ENCODE peak calls at places on chromosome 18, in six cellular contexts. One of them, this sample, is unnamed.

GRCh38 chr18:76476665-76477561 is 18.1 kb downstream of the ZNF516 start:
- DNase-seq in A549: peak
- DNase-seq in endothelial cell of umbilical vein: peak
- DNase-seq in H1: no peak
- DNase-seq in K562: no peak
- DNase-seq in HepG2: peak
- DNase-seq in this sample: no peak

GRCh38 chr18:10057808-10058791 is 144.3 kb downstream of the VAPA start:
- DNase-seq in A549: no peak
- DNase-seq in endothelial cell of umbilical vein: peak
- DNase-seq in H1: no peak
- DNase-seq in K562: no peak
- DNase-seq in HepG2: no peak
- DNase-seq in this sample: no peak

GRCh38 chr18:62537946-62538345 is 15.1 kb downstream of the ZCCHC2 start:
- DNase-seq in A549: no peak
- DNase-seq in endothelial cell of umbilical vein: no peak
- DNase-seq in H1: no peak
- DNase-seq in K562: no peak
- DNase-seq in HepG2: no peak
- DNase-seq in this sample: no peak

GRCh38 chr18:24212939-24213338 is 74.1 kb downstream of the CABYR start:
- DNase-seq in A549: no peak
- DNase-seq in endothelial cell of umbilical vein: peak
- DNase-seq in H1: no peak
- DNase-seq in K562: no peak
- DNase-seq in HepG2: peak
- DNase-seq in this sample: no peak

GRCh38 chr18:36186461-36187137 is 698 bp upstream of the MOCOS start:
- DNase-seq in A549: no peak
- DNase-seq in endothelial cell of umbilical vein: no peak
- DNase-seq in H1: peak
- DNase-seq in K562: peak
- DNase-seq in HepG2: peak
- DNase-seq in this sample: peak

GRCh38 chr18:77088977-77089795 is 43.4 kb downstream of the MBP start:
- DNase-seq in A549: no peak
- DNase-seq in endothelial cell of umbilical vein: no peak
- DNase-seq in H1: no peak
- DNase-seq in K562: no peak
- DNase-seq in HepG2: no peak
- DNase-seq in this sample: peak

GRCh38 chr18:37637451-37637850 is 71.9 kb upstream of the CELF4 start:
- DNase-seq in A549: no peak
- DNase-seq in endothelial cell of umbilical vein: no peak
- DNase-seq in H1: no peak
- DNase-seq in K562: no peak
- DNase-seq in HepG2: no peak
- DNase-seq in this sample: no peak

GRCh38 chr18:10456718-10457499 is 2.5 kb downstream of the APCDD1 start:
- DNase-seq in A549: no peak
- DNase-seq in endothelial cell of umbilical vein: no peak
- DNase-seq in H1: no peak
- DNase-seq in K562: no peak
- DNase-seq in HepG2: no peak
- DNase-seq in this sample: no peak

GRCh38 chr18:65035701-65036100 is 715.1 kb upstream of the CDH7 start:
- DNase-seq in A549: no peak
- DNase-seq in endothelial cell of umbilical vein: no peak
- DNase-seq in H1: no peak
- DNase-seq in K562: no peak
- DNase-seq in HepG2: no peak
- DNase-seq in this sample: no peak

GRCh38 chr18:63823516-63824219 is 48.5 kb downstream of the SERPINB7 start:
- DNase-seq in A549: no peak
- DNase-seq in endothelial cell of umbilical vein: peak
- DNase-seq in H1: peak
- DNase-seq in K562: peak
- DNase-seq in HepG2: peak
- DNase-seq in this sample: peak

GRCh38 chr18:22311301-22311700 is 106.4 kb downstream of the CTAGE1 start:
- DNase-seq in A549: no peak
- DNase-seq in endothelial cell of umbilical vein: peak
- DNase-seq in H1: no peak
- DNase-seq in K562: no peak
- DNase-seq in HepG2: no peak
- DNase-seq in this sample: no peak

GRCh38 chr18:31102020-31102684 is at the start of gene DSC2:
- DNase-seq in A549: no peak
- DNase-seq in endothelial cell of umbilical vein: no peak
- DNase-seq in H1: peak
- DNase-seq in K562: peak
- DNase-seq in HepG2: peak
- DNase-seq in this sample: peak

GRCh38 chr18:5970032-5970431 is 74.7 kb upstream of the TMEM200C start:
- DNase-seq in A549: no peak
- DNase-seq in endothelial cell of umbilical vein: no peak
- DNase-seq in H1: peak
- DNase-seq in K562: no peak
- DNase-seq in HepG2: peak
- DNase-seq in this sample: no peak

GRCh38 chr18:21853972-21854563 is 113.5 kb downstream of the MIB1 start:
- DNase-seq in A549: no peak
- DNase-seq in endothelial cell of umbilical vein: no peak
- DNase-seq in H1: no peak
- DNase-seq in K562: no peak
- DNase-seq in HepG2: peak
- DNase-seq in this sample: no peak

GRCh38 chr18:69400976-69401474 is 337 bp downstream of the DOK6 start:
- DNase-seq in A549: peak
- DNase-seq in endothelial cell of umbilical vein: peak
- DNase-seq in H1: peak
- DNase-seq in K562: no peak
- DNase-seq in HepG2: no peak
- DNase-seq in this sample: peak

GRCh38 chr18:32848836-32849235 is 76.0 kb upstream of the KLHL14 start:
- DNase-seq in A549: no peak
- DNase-seq in endothelial cell of umbilical vein: no peak
- DNase-seq in H1: no peak
- DNase-seq in K562: no peak
- DNase-seq in HepG2: no peak
- DNase-seq in this sample: no peak

GRCh38 chr18:10213526-10213925 is 240.9 kb upstream of the APCDD1 start:
- DNase-seq in A549: no peak
- DNase-seq in endothelial cell of umbilical vein: peak
- DNase-seq in H1: no peak
- DNase-seq in K562: no peak
- DNase-seq in HepG2: no peak
- DNase-seq in this sample: no peak

GRCh38 chr18:21463718-21464117 is 136.8 kb downstream of the ESCO1 start:
- DNase-seq in A549: no peak
- DNase-seq in endothelial cell of umbilical vein: no peak
- DNase-seq in H1: no peak
- DNase-seq in K562: no peak
- DNase-seq in HepG2: no peak
- DNase-seq in this sample: no peak

GRCh38 chr18:22434973-22435608 is 17.4 kb upstream of the CTAGE1 start:
- DNase-seq in A549: no peak
- DNase-seq in endothelial cell of umbilical vein: peak
- DNase-seq in H1: no peak
- DNase-seq in K562: no peak
- DNase-seq in HepG2: no peak
- DNase-seq in this sample: no peak

GRCh38 chr18:77127769-77128671 is 4.6 kb downstream of the MBP start:
- DNase-seq in A549: no peak
- DNase-seq in endothelial cell of umbilical vein: no peak
- DNase-seq in H1: no peak
- DNase-seq in K562: no peak
- DNase-seq in HepG2: no peak
- DNase-seq in this sample: no peak

GRCh38 chr18:52312321-52312720 is 27.7 kb upstream of the DCC start:
- DNase-seq in A549: no peak
- DNase-seq in endothelial cell of umbilical vein: no peak
- DNase-seq in H1: no peak
- DNase-seq in K562: no peak
- DNase-seq in HepG2: no peak
- DNase-seq in this sample: no peak

GRCh38 chr18:32328379-32328778 is 138.5 kb downstream of the MEP1B start:
- DNase-seq in A549: no peak
- DNase-seq in endothelial cell of umbilical vein: no peak
- DNase-seq in H1: no peak
- DNase-seq in K562: no peak
- DNase-seq in HepG2: no peak
- DNase-seq in this sample: no peak

GRCh38 chr18:13375302-13376255 is 157.0 kb downstream of the LDLRAD4 start:
- DNase-seq in A549: peak
- DNase-seq in endothelial cell of umbilical vein: peak
- DNase-seq in H1: no peak
- DNase-seq in K562: no peak
- DNase-seq in HepG2: no peak
- DNase-seq in this sample: no peak

GRCh38 chr18:11908182-11909080 is at the start of gene MPPE1:
- DNase-seq in A549: peak
- DNase-seq in endothelial cell of umbilical vein: peak
- DNase-seq in H1: peak
- DNase-seq in K562: peak
- DNase-seq in HepG2: peak
- DNase-seq in this sample: peak

GRCh38 chr18:37467002-37467401 is 98.6 kb downstream of the CELF4 start:
- DNase-seq in A549: no peak
- DNase-seq in endothelial cell of umbilical vein: no peak
- DNase-seq in H1: no peak
- DNase-seq in K562: no peak
- DNase-seq in HepG2: no peak
- DNase-seq in this sample: no peak

GRCh38 chr18:78891185-78891762 is 88.3 kb upstream of the SALL3 start:
- DNase-seq in A549: no peak
- DNase-seq in endothelial cell of umbilical vein: no peak
- DNase-seq in H1: no peak
- DNase-seq in K562: no peak
- DNase-seq in HepG2: no peak
- DNase-seq in this sample: no peak
- TF ChIP-seq JUN in A549: no peak
- TF ChIP-seq JUN in endothelial cell of umbilical vein: no peak
- TF ChIP-seq JUN in H1: no peak
- TF ChIP-seq JUN in K562: no peak
- TF ChIP-seq JUN in HepG2: no peak
- TF ChIP-seq JUN in this sample: no peak

DNA sequence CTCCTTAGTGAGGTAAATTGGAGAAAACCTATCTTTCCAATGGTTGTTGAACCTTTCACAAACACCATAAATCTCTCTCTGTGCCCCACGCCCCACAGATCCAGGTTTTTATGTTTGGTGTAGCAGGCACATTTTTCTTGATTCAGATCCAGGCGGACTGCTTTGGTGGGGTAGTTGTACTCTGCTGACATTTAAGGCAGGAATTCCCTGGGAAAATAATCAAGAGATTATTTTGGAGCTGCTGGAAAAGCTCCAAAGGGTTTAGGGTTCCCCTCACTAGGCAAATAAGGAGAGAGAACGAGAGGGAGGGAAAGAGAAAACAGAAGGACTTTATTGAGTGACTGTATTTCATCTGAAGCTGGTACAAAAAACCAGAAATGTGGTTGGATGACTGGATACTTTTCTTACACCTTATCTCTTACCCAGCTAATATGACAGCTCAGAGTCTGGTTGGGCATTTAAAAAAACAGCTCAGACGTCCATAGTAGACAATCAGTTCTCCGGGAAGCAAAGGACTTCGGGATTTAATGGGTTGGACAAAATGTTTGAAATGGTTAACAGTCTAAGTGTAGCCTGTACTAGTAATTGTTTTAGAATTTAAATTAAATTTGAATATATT is 3.6 kb upstream of the AQP4 start:
- DNase-seq in A549: no peak
- DNase-seq in endothelial cell of umbilical vein: no peak
- DNase-seq in H1: no peak
- DNase-seq in K562: no peak
- DNase-seq in HepG2: no peak
- DNase-seq in this sample: no peak
- TF ChIP-seq JUN in A549: no peak
- TF ChIP-seq JUN in endothelial cell of umbilical vein: no peak
- TF ChIP-seq JUN in H1: no peak
- TF ChIP-seq JUN in K562: no peak
- TF ChIP-seq JUN in HepG2: no peak
- TF ChIP-seq JUN in this sample: no peak

GRCh38 chr18:67636597-67637385 is 120.3 kb upstream of the DSEL start:
- DNase-seq in A549: no peak
- DNase-seq in endothelial cell of umbilical vein: no peak
- DNase-seq in H1: no peak
- DNase-seq in K562: no peak
- DNase-seq in HepG2: no peak
- DNase-seq in this sample: peak
- TF ChIP-seq JUN in A549: no peak
- TF ChIP-seq JUN in endothelial cell of umbilical vein: no peak
- TF ChIP-seq JUN in H1: no peak
- TF ChIP-seq JUN in K562: no peak
- TF ChIP-seq JUN in HepG2: no peak
- TF ChIP-seq JUN in this sample: no peak

GRCh38 chr18:55768255-55768654 is 180.3 kb upstream of the TCF4 start:
- DNase-seq in A549: no peak
- DNase-seq in endothelial cell of umbilical vein: peak
- DNase-seq in H1: no peak
- DNase-seq in K562: no peak
- DNase-seq in HepG2: no peak
- DNase-seq in this sample: peak
- TF ChIP-seq JUN in A549: no peak
- TF ChIP-seq JUN in endothelial cell of umbilical vein: peak
- TF ChIP-seq JUN in H1: peak
- TF ChIP-seq JUN in K562: no peak
- TF ChIP-seq JUN in HepG2: no peak
- TF ChIP-seq JUN in this sample: no peak

GRCh38 chr18:45569566-45569965 is 45.7 kb upstream of the SLC14A2 start:
- DNase-seq in A549: no peak
- DNase-seq in endothelial cell of umbilical vein: no peak
- DNase-seq in H1: no peak
- DNase-seq in K562: no peak
- DNase-seq in HepG2: no peak
- DNase-seq in this sample: no peak
- TF ChIP-seq JUN in A549: no peak
- TF ChIP-seq JUN in endothelial cell of umbilical vein: no peak
- TF ChIP-seq JUN in H1: no peak
- TF ChIP-seq JUN in K562: no peak
- TF ChIP-seq JUN in HepG2: no peak
- TF ChIP-seq JUN in this sample: no peak

DNA sequence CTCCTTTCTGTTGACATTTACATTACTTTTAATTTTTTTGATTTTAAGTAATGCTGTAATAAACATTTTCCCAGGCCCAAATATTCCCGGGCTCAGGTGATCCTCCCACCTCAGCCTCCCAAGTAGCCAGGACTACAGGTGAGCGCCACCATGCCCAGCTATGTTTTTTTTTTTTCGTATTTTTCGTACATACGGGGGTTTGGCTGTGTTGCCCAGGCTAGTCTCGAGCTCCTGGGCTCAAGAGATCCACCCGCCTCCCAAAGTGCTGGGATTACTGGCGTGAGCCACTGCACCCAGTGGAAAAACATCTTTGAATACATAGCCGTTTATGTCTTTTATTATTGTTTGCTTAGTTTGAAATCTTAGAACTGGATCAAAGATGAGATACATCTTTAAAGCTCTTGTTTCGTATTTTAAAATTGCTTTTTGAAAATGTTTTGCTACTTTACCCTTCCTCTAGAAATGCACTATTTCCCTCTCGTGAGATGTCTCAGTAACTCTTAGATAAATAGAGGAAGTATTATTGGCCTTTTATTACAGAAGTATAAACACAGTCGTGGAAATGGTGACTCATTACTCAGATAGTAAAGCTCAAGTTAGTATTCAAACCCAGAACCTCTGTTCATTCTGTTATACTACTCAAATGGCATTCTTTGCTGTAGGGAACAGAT is 2.4 kb downstream of the SMCHD1 start:
- DNase-seq in A549: no peak
- DNase-seq in endothelial cell of umbilical vein: peak
- DNase-seq in H1: no peak
- DNase-seq in K562: no peak
- DNase-seq in HepG2: peak
- DNase-seq in this sample: no peak
- TF ChIP-seq JUN in A549: no peak
- TF ChIP-seq JUN in endothelial cell of umbilical vein: peak
- TF ChIP-seq JUN in H1: no peak
- TF ChIP-seq JUN in K562: no peak
- TF ChIP-seq JUN in HepG2: no peak
- TF ChIP-seq JUN in this sample: no peak

This sample was measured in WTC11.